ENCODE peak calls at places on chromosome 15, in five cellular contexts. F is AG04450, N is HL-60, E is HCT116, P is progenitor cell of endocrine pancreas. Z is an unnamed sample.

GRCh38 chr15:89442671-89443307 is 53.6 kb downstream of the RHCG start:
- DNase-seq in F (no peak), N (no peak), E (peak), P (peak), Z (peak)

GRCh38 chr15:70867911-70868467 is 14.0 kb upstream of the LARP6 start:
- DNase-seq in F (no peak), N (no peak), E (no peak), P (no peak), Z (no peak)

GRCh38 chr15:69593981-69594966 is 141.7 kb downstream of the RPLP1 start:
- DNase-seq in F (no peak), N (no peak), E (no peak), P (peak), Z (no peak)

GRCh38 chr15:45254405-45255293 is 2.6 kb downstream of the SLC28A2 start:
- DNase-seq in F (peak), N (peak), E (no peak), P (no peak), Z (no peak)

GRCh38 chr15:38768970-38769369 is 204.4 kb upstream of the RASGRP1 start:
- DNase-seq in F (peak), N (no peak), E (no peak), P (no peak), Z (peak)

GRCh38 chr15:57769266-57769665 is 62.8 kb downstream of the POLR2M start:
- DNase-seq in F (peak), N (no peak), E (no peak), P (no peak), Z (no peak)

GRCh38 chr15:88658070-88658965 is 19.5 kb downstream of the ISG20 start:
- DNase-seq in F (no peak), N (no peak), E (no peak), P (no peak), Z (no peak)

GRCh38 chr15:68205949-68206539 is 912 bp upstream of the CALML4 start:
- DNase-seq in F (no peak), N (peak), E (no peak), P (no peak), Z (no peak)

GRCh38 chr15:87973456-87974215 is 282.9 kb downstream of the NTRK3 start:
- DNase-seq in F (no peak), N (no peak), E (no peak), P (no peak), Z (no peak)

GRCh38 chr15:69305933-69306568 is 7.3 kb downstream of the PAQR5 start:
- DNase-seq in F (no peak), N (no peak), E (no peak), P (no peak), Z (no peak)

DNA sequence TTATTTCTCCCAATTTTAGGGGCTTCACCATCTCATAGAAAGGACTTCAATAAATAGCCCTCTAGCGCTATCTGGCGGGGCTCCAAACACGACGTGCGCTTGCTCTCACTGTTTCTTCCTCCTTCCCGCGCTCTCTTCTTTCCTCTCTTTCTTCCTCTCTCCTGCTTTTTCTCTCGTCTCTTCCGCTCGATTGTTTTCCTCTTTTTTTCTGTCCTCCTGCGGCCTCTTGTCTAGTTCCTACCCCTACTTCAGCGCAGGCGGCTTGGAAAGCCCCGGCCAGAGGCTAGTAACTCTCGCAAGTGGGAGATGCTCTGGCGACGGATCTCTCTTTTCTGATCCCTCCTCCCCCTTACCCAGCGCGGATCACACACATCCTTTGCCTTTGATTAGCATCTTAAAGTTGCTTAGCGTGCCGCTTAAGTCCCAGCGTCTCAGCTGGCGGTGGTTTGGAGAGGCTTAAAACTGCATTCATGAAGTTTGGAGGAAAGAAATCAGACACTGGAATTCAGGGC is 6.2 kb upstream of the MEIS2 start:
- DNase-seq in F (no peak), N (no peak), E (no peak), P (no peak), Z (peak)
- TF ChIP-seq CTCF in F (peak), N (no peak), E (no peak), P (peak), Z (peak)

GRCh38 chr15:39804026-39804425 is 21.4 kb upstream of the FSIP1 start:
- DNase-seq in F (no peak), N (no peak), E (no peak), P (no peak), Z (no peak)

GRCh38 chr15:39798382-39798781 is 15.7 kb upstream of the FSIP1 start:
- DNase-seq in F (no peak), N (no peak), E (no peak), P (no peak), Z (no peak)

GRCh38 chr15:39803016-39803415 is 20.4 kb upstream of the FSIP1 start:
- DNase-seq in F (no peak), N (no peak), E (no peak), P (no peak), Z (no peak)

GRCh38 chr15:39799552-39800011 is 16.9 kb upstream of the FSIP1 start:
- DNase-seq in F (no peak), N (no peak), E (no peak), P (no peak), Z (no peak)

DNA sequence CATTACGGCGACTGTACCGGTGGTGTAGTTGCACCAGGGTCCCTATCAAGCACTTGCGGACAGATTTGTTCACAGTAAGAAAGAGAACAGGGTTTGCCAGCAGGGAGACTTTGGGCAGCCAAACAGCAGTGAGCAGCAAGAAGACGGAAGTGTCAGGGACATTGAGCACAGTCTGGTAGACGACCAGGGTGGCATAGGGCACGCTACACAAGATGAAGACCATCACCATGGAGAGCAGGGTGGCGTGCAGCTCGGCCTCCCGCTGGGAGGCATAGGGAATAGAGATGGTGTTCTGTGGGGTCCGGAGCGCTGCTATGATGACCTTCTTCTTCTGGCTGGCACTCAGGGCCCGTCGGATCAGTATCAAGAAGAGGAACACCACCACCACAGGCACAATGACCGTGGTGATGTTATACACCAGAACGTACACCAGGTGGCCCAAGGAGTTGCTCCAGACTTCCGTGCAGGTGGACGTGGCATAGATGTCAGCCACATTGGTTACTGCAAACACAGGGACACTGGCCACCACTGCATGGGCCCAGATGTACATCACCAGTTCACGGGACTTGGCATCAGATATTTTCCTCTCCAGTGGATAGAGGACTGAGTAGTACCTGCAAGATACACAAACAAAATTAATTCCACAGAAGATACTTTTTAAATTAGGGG is 19.1 kb upstream of the FSIP1 start:
- DNase-seq in F (no peak), N (no peak), E (peak), P (no peak), Z (peak)
- TF ChIP-seq CTCF in F (peak), N (peak), E (peak), P (peak), Z (peak)

DNA sequence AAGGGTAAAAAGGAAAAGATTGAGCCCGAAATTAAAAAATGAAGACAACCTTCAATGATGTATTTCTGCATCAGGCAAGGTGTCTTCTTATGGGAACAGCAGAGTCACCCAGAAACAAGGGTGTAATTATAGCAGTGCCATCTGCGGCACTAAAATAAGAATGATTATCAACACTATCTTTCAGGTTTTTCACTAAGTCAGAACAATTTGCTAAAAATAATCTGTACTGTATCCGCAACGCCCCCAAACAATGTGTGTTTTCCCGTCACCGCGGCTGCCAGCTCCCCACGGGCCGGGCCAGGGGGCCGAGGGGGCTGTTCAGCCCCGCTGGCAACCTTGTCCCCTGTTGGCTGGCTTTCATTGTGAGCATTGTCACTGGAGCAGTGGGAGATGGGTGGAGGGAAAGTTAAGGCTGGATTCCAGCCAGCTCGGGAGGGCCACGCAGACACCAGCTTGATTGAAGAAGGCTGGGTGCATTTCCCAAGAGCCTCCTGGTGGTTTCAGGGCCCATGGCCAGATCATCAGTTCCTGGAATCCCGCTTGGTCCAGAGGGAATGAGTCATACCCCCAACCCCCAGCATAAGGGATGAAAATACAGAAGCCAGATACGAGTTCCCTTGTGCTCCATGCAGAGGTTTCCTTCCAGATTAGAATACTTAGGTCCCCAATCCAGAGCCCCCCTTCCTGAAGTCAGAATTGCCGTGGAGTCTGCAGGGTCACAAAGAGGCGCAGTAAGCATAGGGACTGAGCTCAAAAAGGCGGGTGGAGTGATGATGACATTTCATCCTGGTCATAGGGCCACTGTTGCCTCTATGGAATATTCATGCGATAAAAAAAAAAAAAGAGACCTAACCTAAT is 90.2 kb upstream of the KLF13 start:
- DNase-seq in F (peak), N (no peak), E (no peak), P (no peak), Z (no peak)
- TF ChIP-seq CTCF in F (peak), N (no peak), E (no peak), P (no peak), Z (no peak)

GRCh38 chr15:63188937-63189871 is at the start of gene RAB8B:
- DNase-seq in F (peak), N (peak), E (peak), P (peak), Z (peak)
- TF ChIP-seq CTCF in F (no peak), N (no peak), E (no peak), P (no peak), Z (no peak)

DNA sequence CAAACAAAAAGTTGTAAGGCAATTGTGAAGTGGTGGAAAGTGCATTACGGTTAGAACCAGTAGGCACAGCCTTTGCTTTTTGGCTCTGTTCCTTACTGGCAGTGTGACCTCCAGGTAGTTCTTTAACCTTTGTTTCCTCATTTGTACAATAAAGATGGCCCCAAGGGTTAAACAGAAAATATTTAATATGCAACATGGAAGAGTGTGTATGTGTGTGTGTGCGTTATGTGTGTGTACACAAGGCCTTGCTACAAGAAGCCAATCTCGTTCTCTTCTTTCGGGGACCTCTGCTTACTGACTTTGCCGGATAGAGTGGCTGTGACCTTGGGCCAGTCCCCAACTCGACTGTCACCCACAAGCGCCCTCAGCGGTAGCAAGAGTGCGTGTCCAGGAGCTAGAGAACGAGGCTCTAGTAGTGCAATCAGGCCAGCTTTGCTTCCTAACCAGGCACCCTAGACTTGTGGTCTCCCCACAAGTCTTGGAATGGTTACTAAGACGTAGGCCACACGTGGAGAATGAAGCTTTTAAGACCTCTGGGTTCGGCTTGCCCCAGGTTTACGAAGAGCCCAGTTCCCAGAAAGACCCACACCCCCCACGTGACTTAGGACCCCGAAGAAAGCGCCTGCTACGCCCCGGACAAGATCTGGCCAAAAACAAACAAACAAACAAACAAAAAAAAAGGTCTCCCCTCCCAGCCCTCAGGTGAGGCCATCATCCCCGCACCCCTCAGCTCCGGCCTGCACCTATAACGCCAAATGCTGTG is 593 bp downstream of the CIAO2A start:
- DNase-seq in F (no peak), N (peak), E (no peak), P (peak), Z (peak)
- TF ChIP-seq CTCF in F (no peak), N (peak), E (no peak), P (no peak), Z (peak)

Z was measured in activated CD8-positive, alpha-beta T cell treated with anti-CD3 and anti-CD28 coated beads for 36 hours.